ENCODE peak calls at places on chromosomes 5 and 9, in eight cellular contexts. Q is suprapubic skin, S is body of pancreas, E is fibroblast of lung, W is lower lobe of right lung, T is Peyer's patch, X is left ventricle myocardium inferior, M is right lobe of liver. C is an unnamed sample.

GRCh38 chr5:179608131-179608581 is 15.3 kb downstream of the HNRNPH1 start:
- DNase-seq in Q (peak; percentile 55), S (no peak), E (no peak), W (no peak), T (peak; percentile 61), X (no peak), M (no peak), C (peak; percentile 46)

GRCh38 chr5:10018670-10019069 is 231.0 kb downstream of the ATPSCKMT start:
- DNase-seq in Q (no peak), S (no peak), E (peak; percentile 96), W (no peak), T (no peak), X (no peak), M (no peak), C (no peak)

GRCh38 chr5:157379983-157380382 is 80.0 kb upstream of the NIPAL4 start:
- DNase-seq in Q (no peak), S (no peak), E (no peak), W (no peak), T (no peak), X (no peak), M (no peak), C (no peak)

GRCh38 chr5:111278824-111279504 is 54.8 kb downstream of the CAMK4 start:
- DNase-seq in Q (peak; percentile 64), S (peak; percentile 60), E (peak; percentile 32), W (peak; percentile 71), T (peak; percentile 86), X (peak; percentile 49), M (peak; percentile 58), C (peak; percentile 84)

GRCh38 chr9:29685531-29685930 is 2112.2 kb upstream of the C9orf72 start:
- DNase-seq in Q (no peak), S (no peak), E (no peak), W (no peak), T (no peak), X (no peak), M (no peak), C (no peak)

GRCh38 chr9:136011376-136011702 is 50.2 kb upstream of the UBAC1 start:
- DNase-seq in Q (no peak), S (no peak), E (no peak), W (no peak), T (no peak), X (no peak), M (peak; percentile 20), C (no peak)

GRCh38 chr9:137740311-137740710 is 121.5 kb downstream of the EHMT1 start:
- DNase-seq in Q (no peak), S (peak; percentile 25), E (peak; percentile 58), W (no peak), T (peak; percentile 44), X (peak; percentile 54), M (no peak), C (no peak)

GRCh38 chr9:34381323-34381722 is 4.6 kb upstream of the MYORG start:
- DNase-seq in Q (peak; percentile 63), S (no peak), E (no peak), W (peak; percentile 53), T (peak; percentile 68), X (no peak), M (no peak), C (peak; percentile 50)

GRCh38 chr5:143673676-143674468 is 138.1 kb upstream of the HMHB1 start:
- DNase-seq in Q (no peak), S (no peak), E (peak; percentile 27), W (no peak), T (no peak), X (no peak), M (peak; percentile 23), C (no peak)

GRCh38 chr9:34996905-34997279 is 7.3 kb downstream of the DNAJB5 start:
- DNase-seq in Q (no peak), S (no peak), E (no peak), W (no peak), T (peak; percentile 83), X (no peak), M (no peak), C (no peak)

GRCh38 chr9:121463026-121463827 is 36.4 kb downstream of the GGTA1 start:
- DNase-seq in Q (no peak), S (peak; percentile 21), E (peak; percentile 23), W (peak; percentile 61), T (peak; percentile 51), X (peak; percentile 54), M (peak; percentile 35), C (peak; percentile 6)

GRCh38 chr9:115127191-115127817 is 9.3 kb upstream of the TNC start:
- DNase-seq in Q (no peak), S (no peak), E (peak; percentile 92), W (no peak), T (no peak), X (no peak), M (no peak), C (no peak)

GRCh38 chr5:130282044-130282443 is 377.8 kb downstream of the CHSY3 start:
- DNase-seq in Q (no peak), S (peak; percentile 15), E (peak; percentile 84), W (no peak), T (no peak), X (no peak), M (no peak), C (no peak)

DNA sequence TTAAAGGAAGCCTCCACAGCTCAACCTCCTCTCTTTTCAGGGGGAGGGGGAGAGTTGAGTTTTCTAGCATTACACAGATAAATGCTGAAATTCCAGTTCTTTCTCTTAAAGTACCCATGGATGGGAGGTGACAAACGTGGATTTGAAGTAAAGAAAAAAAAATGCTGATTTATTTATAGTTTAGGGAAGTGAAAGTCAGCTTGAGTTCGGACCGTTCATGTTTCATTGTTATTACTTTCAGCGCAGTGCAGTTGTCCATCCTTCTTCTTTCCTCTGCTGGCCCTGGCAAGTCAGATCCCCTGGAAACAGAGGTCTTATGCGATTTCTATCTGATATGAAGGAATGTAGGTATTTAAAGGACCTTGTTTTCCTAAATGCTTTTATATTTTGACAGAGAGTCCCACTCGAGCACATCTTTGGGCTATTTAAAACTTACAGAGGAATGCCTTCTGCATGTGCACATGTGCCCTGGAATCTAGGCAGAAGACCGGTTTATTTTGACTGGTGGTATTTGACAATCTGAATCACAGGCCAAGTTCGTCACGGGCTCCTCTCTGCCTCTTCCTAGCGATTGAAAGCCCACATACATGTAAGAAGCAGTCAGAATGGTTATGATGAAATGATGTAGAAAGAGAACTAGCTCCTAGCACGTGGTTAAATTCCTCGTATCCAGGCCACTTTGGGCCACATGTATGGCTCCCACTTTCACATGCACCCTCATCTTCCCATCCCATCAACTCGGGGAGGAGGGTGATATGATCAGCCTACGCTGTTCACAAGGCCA is 385.2 kb upstream of the KLF4 start:
- DNase-seq in Q (no peak), S (no peak), E (no peak), W (no peak), T (no peak), X (no peak), M (no peak), C (no peak)
- H3K27me3 ChIP-seq in Q (no peaks in the 10 kb centered on the region), S (no peaks in the 10 kb centered on the region), E (no peaks in the 10 kb centered on the region), W (no peaks in the 10 kb centered on the region), T (no peaks in the 10 kb centered on the region), X (no peaks in the 10 kb centered on the region), M (no peaks in the 10 kb centered on the region), C (no peaks in the 10 kb centered on the region)

GRCh38 chr5:172846249-172846648 is 12.2 kb downstream of the ERGIC1 start:
- DNase-seq in Q (no peak), S (no peak), E (no peak), W (no peak), T (peak; percentile 68), X (no peak), M (no peak), C (no peak)

GRCh38 chr5:172843825-172844576 is 9.9 kb downstream of the ERGIC1 start:
- DNase-seq in Q (no peak), S (no peak), E (no peak), W (no peak), T (no peak), X (no peak), M (no peak), C (no peak)

GRCh38 chr5:172846677-172847076 is 12.6 kb downstream of the ERGIC1 start:
- DNase-seq in Q (no peak), S (no peak), E (no peak), W (no peak), T (no peak), X (no peak), M (no peak), C (no peak)

GRCh38 chr5:172844577-172844838 is 10.5 kb downstream of the ERGIC1 start:
- DNase-seq in Q (no peak), S (no peak), E (no peak), W (no peak), T (no peak), X (no peak), M (no peak), C (no peak)

DNA sequence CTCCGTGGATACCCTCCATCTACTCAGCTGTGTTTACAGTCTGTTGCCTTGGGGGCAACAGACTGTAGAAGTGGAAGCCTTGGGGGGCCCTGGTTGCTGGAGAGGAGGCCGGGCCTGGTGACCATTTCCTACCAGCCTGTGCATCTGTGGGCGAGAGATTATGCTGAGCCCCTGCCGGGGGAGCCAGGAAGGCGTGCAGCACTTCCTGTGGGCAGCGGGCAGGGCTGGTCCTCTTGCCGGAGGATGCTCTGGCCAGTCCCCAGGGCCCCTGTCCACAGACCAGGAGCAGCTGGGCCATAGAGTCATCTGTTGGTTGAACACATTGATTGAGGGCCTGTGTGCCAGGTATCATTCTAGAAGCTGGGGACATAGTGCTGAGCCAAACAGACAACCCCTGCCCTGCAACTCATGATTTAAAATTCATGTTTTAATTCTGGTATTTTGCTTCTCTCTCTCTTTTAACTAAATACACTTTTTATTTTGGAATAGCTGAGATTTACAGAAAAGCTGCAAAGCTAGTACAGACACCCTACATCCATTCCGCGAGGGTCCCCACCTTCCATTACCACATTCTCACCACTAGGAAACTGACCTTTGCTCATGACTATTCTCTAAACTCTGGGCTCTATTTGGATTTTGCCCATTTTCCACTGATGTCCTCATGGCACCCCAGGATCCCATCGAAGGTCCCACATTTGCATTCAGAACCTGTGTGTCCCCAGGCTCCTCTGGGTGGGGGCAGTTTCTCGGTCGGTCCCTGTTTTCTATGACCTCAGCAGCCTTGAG is 11.3 kb downstream of the ERGIC1 start:
- DNase-seq in Q (no peak), S (no peak), E (no peak), W (no peak), T (no peak), X (no peak), M (no peak), C (no peak)
- H3K27ac ChIP-seq in Q (no peak overlapping the region), S (no peak overlapping the region), E (no peak overlapping the region), W (peak overlapping the region; percentile 21), T (no peak overlapping the region), X (no peak overlapping the region), M (no peak overlapping the region), C (no peak overlapping the region)

GRCh38 chr5:137176126-137176525 is 323.0 kb downstream of the SPOCK1 start:
- DNase-seq in Q (no peak), S (peak; percentile 31), E (no peak), W (no peak), T (no peak), X (no peak), M (no peak), C (no peak)
- H3K4me1 ChIP-seq in Q (no peaks in the 10 kb centered on the region), S (peaks cover 7% of the 10 kb centered on the region), E (no peaks in the 10 kb centered on the region), W (no peaks in the 10 kb centered on the region), T (no peaks in the 10 kb centered on the region), X (no peaks in the 10 kb centered on the region), M (no peaks in the 10 kb centered on the region), C (no peaks in the 10 kb centered on the region)

DNA sequence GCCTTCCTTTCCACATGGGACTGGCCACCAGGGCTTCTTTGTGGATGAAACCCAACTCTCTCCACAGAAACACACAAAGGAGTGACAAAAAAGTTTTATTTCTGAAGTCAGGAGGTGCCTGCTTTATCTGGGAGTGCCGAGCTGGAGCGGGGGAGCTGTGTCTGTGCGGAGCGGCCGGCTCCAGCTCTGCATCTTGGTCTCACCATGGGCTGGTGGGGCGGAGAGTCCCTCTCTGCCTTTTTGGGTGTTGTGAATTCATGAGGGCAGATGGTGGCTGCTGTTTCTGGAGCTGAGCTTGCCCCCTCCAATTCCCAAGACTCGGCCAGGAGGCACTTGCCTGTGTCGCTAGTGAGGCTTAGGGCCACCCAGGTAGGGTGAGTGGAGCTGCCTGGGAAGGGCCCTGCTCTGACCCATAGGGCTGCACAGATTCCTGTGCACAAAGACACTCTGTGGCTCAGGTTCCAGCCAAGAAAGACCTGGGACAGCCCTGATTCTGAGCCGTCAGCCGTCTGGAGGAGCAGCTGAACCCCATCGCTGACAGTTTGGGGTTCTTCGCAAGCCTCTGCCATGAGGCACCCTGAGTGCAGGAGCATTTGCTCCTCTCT is 1.4 kb downstream of the DBH start:
- DNase-seq in Q (no peak), S (no peak), E (no peak), W (no peak), T (no peak), X (no peak), M (no peak), C (no peak)
- H3K27me3 ChIP-seq in Q (peaks cover 50% of the 10 kb centered on the region), S (no peaks in the 10 kb centered on the region), E (no peaks in the 10 kb centered on the region), W (no peaks in the 10 kb centered on the region), T (no peaks in the 10 kb centered on the region), X (peaks cover 82% of the 10 kb centered on the region), M (no peaks in the 10 kb centered on the region), C (no peaks in the 10 kb centered on the region)